ENCODE peak calls at places on chromosome 4, in five cellular contexts. L, I, N, V and A are unnamed samples.

GRCh38 chr4:158756588-158756987 is 12.2 kb upstream of the FNIP2 start:
- DNase-seq in N (no peak), I (no peak), V (no peak), L (no peak), A (no peak)

GRCh38 chr4:73434311-73434710 is 1.7 kb upstream of the AFP start:
- DNase-seq in I (no peak), V (no peak), L (no peak), N (no peak), A (no peak)

GRCh38 chr4:153684182-153685073 is at the start of gene TLR2:
- DNase-seq in L (peak), I (peak), N (no peak), V (peak), A (peak)

GRCh38 chr4:137253949-137254348 is 278.3 kb downstream of the PCDH18 start:
- DNase-seq in L (no peak), N (no peak), V (no peak), I (no peak), A (no peak)

GRCh38 chr4:110704748-110705439 is 82.0 kb upstream of the PITX2 start:
- DNase-seq in N (no peak), I (no peak), V (no peak), L (no peak), A (peak)

GRCh38 chr4:55866290-55866907 is 13.0 kb downstream of the EXOC1 start:
- DNase-seq in N (no peak), V (no peak), I (no peak), L (no peak), A (no peak)

GRCh38 chr4:74692973-74693372 is 101.3 kb downstream of the BTC start:
- DNase-seq in I (no peak), L (no peak), V (no peak), N (no peak), A (no peak)

GRCh38 chr4:10120943-10121567 is 4.5 kb upstream of the WDR1 start:
- DNase-seq in I (no peak), N (no peak), V (no peak), L (peak), A (no peak)

GRCh38 chr4:100517864-100518341 is at the start of gene EMCN:
- DNase-seq in I (no peak), N (no peak), L (no peak), V (no peak), A (peak)